ENCODE peak calls at places on chromosomes 5 and 9, in five cellular contexts. F is cardiac muscle cell, E is esophagus squamous epithelium, I is heart right ventricle, W is left ventricle myocardium inferior. L is an unnamed sample.

GRCh38 chr5:137900925-137901817 is 11.9 kb downstream of the PKD2L2 start:
- DNase-seq in I (no peak), F (no peak), E (no peak), W (no peak), L (no peak)

GRCh38 chr5:72448368-72448767 is 58.8 kb downstream of the ZNF366 start:
- DNase-seq in W (no peak), E (no peak), I (no peak), F (no peak), L (no peak)

GRCh38 chr5:68130253-68130652 is 85.3 kb upstream of the PIK3R1 start:
- DNase-seq in E (no peak), F (no peak), I (no peak), W (no peak), L (no peak)

GRCh38 chr9:35618854-35619799 is 914 bp upstream of the CD72 start:
- DNase-seq in E (no peak), F (no peak), W (no peak), I (no peak), L (peak)

GRCh38 chr9:98368366-98369065 is 113.1 kb upstream of the TBC1D2 start:
- DNase-seq in E (no peak), I (no peak), W (no peak), F (peak), L (no peak)

GRCh38 chr5:128395073-128395472 is 143.0 kb downstream of the FBN2 start:
- DNase-seq in F (peak), E (no peak), W (no peak), I (no peak), L (no peak)

GRCh38 chr5:321233-321725 is at the start of gene AHRR:
- DNase-seq in F (peak), I (no peak), E (no peak), W (peak), L (no peak)

GRCh38 chr5:156913719-156914370 is 49.2 kb downstream of the TIMD4 start:
- DNase-seq in I (no peak), W (no peak), E (no peak), F (no peak), L (no peak)

GRCh38 chr9:113548221-113549041 is 84.9 kb downstream of the RGS3 start:
- DNase-seq in W (peak), I (peak), E (no peak), F (peak), L (peak)

GRCh38 chr5:168939887-168940534 is 360.8 kb upstream of the PANK3 start:
- DNase-seq in I (no peak), E (no peak), W (no peak), F (no peak), L (no peak)

GRCh38 chr5:139273572-139274264 is 19.8 kb upstream of the MATR3 start:
- DNase-seq in E (peak), W (peak), I (peak), F (peak), L (peak)

GRCh38 chr5:173572431-173573125 is 43.9 kb downstream of the BOD1 start:
- DNase-seq in I (no peak), E (no peak), F (no peak), W (no peak), L (no peak)

GRCh38 chr5:113330533-113331200 is 104.1 kb downstream of the TSSK1B start:
- DNase-seq in W (peak), I (peak), E (no peak), F (peak), L (peak)

GRCh38 chr9:121860744-121861143 is 209.3 kb downstream of the DAB2IP start:
- DNase-seq in I (peak), W (peak), F (peak), E (no peak), L (no peak)

GRCh38 chr9:83362341-83362995 is 175.7 kb downstream of the FRMD3 start:
- DNase-seq in F (no peak), E (no peak), W (no peak), I (no peak), L (no peak)

GRCh38 chr9:108033976-108034964 is 544.7 kb upstream of the KLF4 start:
- DNase-seq in W (no peak), I (no peak), F (peak), E (no peak), L (no peak)
- H3K27ac ChIP-seq in W (peak), I (no peak), F (no peak), E (no peak), L (no peak)

DNA sequence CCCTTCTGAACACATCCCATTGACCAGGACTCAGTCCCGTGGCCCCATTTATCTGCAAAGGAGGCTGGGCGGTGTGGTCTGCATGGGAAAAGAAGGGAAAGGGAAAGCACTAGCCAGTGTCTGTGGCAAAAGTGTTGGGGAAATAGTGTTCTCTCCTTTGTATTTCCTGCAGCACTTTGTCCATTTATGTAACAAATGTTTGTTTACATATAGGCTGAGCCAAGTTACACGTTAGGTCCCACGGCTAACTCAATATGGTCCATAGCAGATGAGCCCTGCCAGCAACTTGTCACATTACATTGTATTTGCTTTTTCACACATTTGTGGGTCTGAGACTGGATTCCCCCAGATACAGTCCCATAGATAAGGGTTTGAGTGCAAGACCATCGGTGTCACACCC is 260.5 kb downstream of the MSX2 start:
- DNase-seq in W (no peak), I (no peak), E (no peak), F (no peak), L (no peak)
- H3K27ac ChIP-seq in W (no peak), I (no peak), E (no peak), F (no peak), L (no peak)

GRCh38 chr9:88723751-88724150 is 188.8 kb downstream of the NXNL2 start:
- DNase-seq in F (peak), E (no peak), I (no peak), W (no peak), L (no peak)

GRCh38 chr9:88724241-88724805 is 189.3 kb downstream of the NXNL2 start:
- DNase-seq in W (no peak), F (peak), I (no peak), E (no peak), L (no peak)

GRCh38 chr9:88721028-88721427 is 186.1 kb downstream of the NXNL2 start:
- DNase-seq in E (no peak), I (no peak), W (no peak), F (no peak), L (no peak)

GRCh38 chr9:88722753-88723152 is 187.8 kb downstream of the NXNL2 start:
- DNase-seq in W (no peak), E (no peak), I (no peak), F (peak), L (no peak)

DNA sequence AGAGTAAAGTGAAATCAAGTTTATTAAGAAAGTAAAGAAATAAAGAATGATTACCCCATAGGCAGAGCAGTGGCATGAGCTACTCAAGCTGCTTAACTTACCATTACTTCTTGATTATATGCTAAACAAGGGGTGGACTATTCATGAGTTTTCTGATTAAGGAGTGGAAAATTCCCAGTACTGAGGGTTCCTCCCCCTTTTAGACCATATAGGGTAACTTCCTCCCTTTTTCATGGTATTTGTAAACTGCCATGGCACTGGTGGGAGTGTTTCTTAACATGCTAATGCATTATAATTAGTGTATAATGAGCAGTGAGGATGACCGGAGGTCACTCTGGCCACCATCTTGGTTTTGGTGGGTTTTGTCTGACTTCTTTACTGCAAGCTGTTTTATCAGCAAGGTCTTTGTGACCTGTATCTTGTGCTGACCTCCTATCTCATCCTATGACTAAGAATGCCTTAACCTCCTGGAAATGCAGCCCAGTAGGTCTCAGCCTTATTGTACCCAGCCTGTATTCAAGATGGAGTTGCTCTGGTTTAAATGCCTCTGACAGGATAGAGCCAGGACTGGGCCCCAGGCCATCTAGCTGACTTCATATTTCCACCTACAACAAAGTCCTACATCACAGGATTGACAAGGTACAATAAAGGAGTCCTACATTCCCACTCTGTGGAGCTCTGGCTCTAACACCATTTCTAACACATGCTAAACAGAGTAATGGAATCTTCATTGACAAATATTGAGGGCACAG is 186.7 kb downstream of the NXNL2 start:
- DNase-seq in F (no peak), W (no peak), E (no peak), I (no peak), L (no peak)
- H3K27ac ChIP-seq in F (no peak), W (no peak), E (no peak), I (no peak), L (no peak)

DNA sequence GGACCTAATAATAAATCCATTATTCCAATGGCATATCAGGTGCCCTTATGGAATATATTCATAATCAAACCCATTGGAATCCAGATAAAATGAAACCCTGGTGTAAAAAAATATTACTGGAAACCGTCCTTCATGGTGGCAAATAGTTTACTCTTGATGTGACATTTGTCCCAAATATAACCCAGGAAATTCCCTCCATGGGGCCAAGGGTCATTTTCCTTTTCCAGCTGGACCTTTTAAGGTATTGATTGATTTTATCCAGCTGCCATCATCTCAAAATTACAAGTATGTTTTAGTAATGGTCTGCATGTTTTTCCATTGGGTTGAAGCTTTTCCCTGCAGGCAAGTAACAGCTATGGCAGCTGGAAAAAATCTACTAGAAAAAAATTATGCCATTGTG is 8.4 kb upstream of the UGT3A1 start:
- DNase-seq in W (no peak), E (no peak), F (no peak), I (no peak), L (no peak)
- H3K27ac ChIP-seq in W (no peak), E (no peak), F (no peak), I (no peak), L (no peak)

GRCh38 chr5:142769251-142769792 is 855 bp upstream of the ARHGAP26 start:
- DNase-seq in W (no peak), F (no peak), E (no peak), I (no peak), L (no peak)

GRCh38 chr5:142777108-142777507 is 6.9 kb downstream of the ARHGAP26 start:
- DNase-seq in I (no peak), F (no peak), E (no peak), W (no peak), L (no peak)

GRCh38 chr5:142770650-142771609 is 753 bp downstream of the ARHGAP26 start:
- DNase-seq in E (no peak), W (peak), I (peak), F (peak), L (peak)

GRCh38 chr5:142769793-142770649 is at the start of gene ARHGAP26:
- DNase-seq in I (peak), W (peak), E (peak), F (peak), L (peak)

GRCh38 chr5:142772766-142773293 is 2.7 kb downstream of the ARHGAP26 start:
- DNase-seq in W (no peak), I (no peak), E (no peak), F (no peak), L (no peak)
- H3K27ac ChIP-seq in W (peak), I (peak), E (no peak), F (peak), L (peak)

GRCh38 chr9:93185261-93186150 is 1.6 kb downstream of the WNK2 start:
- DNase-seq in E (no peak), W (no peak), F (no peak), I (no peak), L (no peak)
- H3K27ac ChIP-seq in E (no peak), W (peak), F (peak), I (peak), L (peak)